ENCODE peak calls at places on chromosomes 3 and 15, in five cellular contexts. R is amniotic stem cell; L is non-pigmented ciliary epithelial cell; B is effector memory CD4-positive, alpha-beta T cell; Q is right lobe of liver. D is an unnamed sample.

GRCh38 chr3:50423543-50423942 is 64.2 kb upstream of the TMEM115 start:
- DNase-seq in R (no peak), L (no peak), B (no peak), Q (no peak), D (no peak)

GRCh38 chr3:14187059-14187458 is 8.4 kb downstream of the LSM3 start:
- DNase-seq in R (no peak), Q (no peak), B (no peak), L (no peak), D (no peak)

GRCh38 chr15:100493213-100493612 is 35.5 kb downstream of the CERS3 start:
- DNase-seq in Q (no peak), B (no peak), L (no peak), R (no peak), D (no peak)

GRCh38 chr3:101484805-101485620 is 28.0 kb downstream of the SENP7 start:
- DNase-seq in B (no peak), R (no peak), Q (no peak), L (peak), D (peak)

GRCh38 chr3:118810499-118811035 is 224.1 kb downstream of the IGSF11 start:
- DNase-seq in R (no peak), L (no peak), Q (no peak), B (no peak), D (no peak)

GRCh38 chr15:78170848-78171773 is 21.9 kb downstream of the IDH3A start:
- DNase-seq in R (no peak), B (no peak), Q (no peak), L (no peak), D (no peak)

GRCh38 chr15:27017168-27017809 is 46.3 kb downstream of the GABRG3 start:
- DNase-seq in B (no peak), Q (no peak), L (peak), R (no peak), D (no peak)

GRCh38 chr3:149934524-149934923 is 36.2 kb downstream of the PFN2 start:
- DNase-seq in R (no peak), Q (no peak), L (peak), B (no peak), D (no peak)

GRCh38 chr15:40847225-40847961 is 3.5 kb downstream of the SPINT1 start:
- DNase-seq in R (no peak), L (no peak), B (no peak), Q (peak), D (no peak)

GRCh38 chr3:162525052-162525451 is 1028.4 kb downstream of the OTOL1 start:
- DNase-seq in R (peak), L (peak), Q (no peak), B (no peak), D (peak)

GRCh38 chr3:63918321-63918720 is 6.1 kb upstream of the SCAANT1 start:
- DNase-seq in B (no peak), R (no peak), Q (no peak), L (no peak), D (no peak)

GRCh38 chr3:169864270-169864669 is 5.5 kb downstream of the LRRC31 start:
- DNase-seq in R (no peak), Q (no peak), B (no peak), L (no peak), D (no peak)

GRCh38 chr3:150763122-150763840 is at the start of gene SIAH2:
- DNase-seq in L (peak), B (peak), Q (peak), R (peak), D (peak)

GRCh38 chr3:145983101-145983500 is 177.9 kb downstream of the PLOD2 start:
- DNase-seq in L (no peak), R (no peak), Q (no peak), B (no peak), D (no peak)

GRCh38 chr15:41256577-41257038 is 25.5 kb downstream of the CHP1 start:
- DNase-seq in B (no peak), R (no peak), Q (no peak), L (no peak), D (no peak)

GRCh38 chr15:84605225-84605882 is 4.5 kb downstream of the ZSCAN2 start:
- DNase-seq in L (no peak), B (no peak), R (no peak), Q (no peak), D (no peak)

GRCh38 chr3:110521019-110521418 is 550.6 kb upstream of the NECTIN3 start:
- DNase-seq in Q (no peak), B (no peak), R (peak), L (peak), D (peak)

GRCh38 chr15:82810863-82811421 is 1.5 kb downstream of the WHAMM start:
- DNase-seq in Q (no peak), L (no peak), B (peak), R (no peak), D (no peak)

GRCh38 chr15:54659668-54660067 is 537.1 kb downstream of the RSL24D1 start:
- DNase-seq in L (no peak), Q (no peak), R (no peak), B (no peak), D (no peak)

GRCh38 chr3:36678216-36679013 is 85.9 kb downstream of the DCLK3 start:
- DNase-seq in Q (no peak), R (no peak), B (no peak), L (peak), D (no peak)

GRCh38 chr15:28265334-28266019 is 56.5 kb downstream of the HERC2 start:
- DNase-seq in Q (no peak), R (no peak), L (no peak), B (no peak), D (no peak)

GRCh38 chr15:84795186-84795585 is 22.0 kb upstream of the ALPK3 start:
- DNase-seq in L (no peak), R (no peak), B (no peak), Q (no peak), D (no peak)

GRCh38 chr3:124775776-124776336 is 45.6 kb downstream of the UMPS start:
- DNase-seq in Q (no peak), R (no peak), L (no peak), B (no peak), D (no peak)

GRCh38 chr3:118337649-118338048 is 697.0 kb downstream of the IGSF11 start:
- DNase-seq in Q (no peak), R (no peak), B (no peak), L (no peak), D (no peak)

GRCh38 chr15:38895326-38896282 is 331.0 kb upstream of the RASGRP1 start:
- DNase-seq in R (no peak), Q (no peak), B (no peak), L (no peak), D (peak)

GRCh38 chr3:126552688-126553283 is 5.9 kb downstream of the C3orf22 start:
- DNase-seq in R (no peak), L (no peak), Q (no peak), B (no peak), D (no peak)

GRCh38 chr15:101614761-101615160 is 37.4 kb downstream of the TM2D3 start:
- DNase-seq in B (no peak), Q (no peak), L (no peak), R (no peak), D (no peak)

GRCh38 chr3:172332256-172333041 is 115.8 kb downstream of the GHSR start:
- DNase-seq in Q (no peak), B (peak), R (no peak), L (no peak), D (no peak)

GRCh38 chr15:73809728-73810501 is 56.8 kb upstream of the INSYN1 start:
- DNase-seq in R (no peak), Q (no peak), L (no peak), B (no peak), D (no peak)

GRCh38 chr15:20352241-20353200 is 189.1 kb downstream of the GOLGA6L6 start:
- DNase-seq in R (no peak), L (no peak), Q (no peak), B (no peak), D (no peak)

GRCh38 chr3:11131371-11131770 is 22.9 kb upstream of the HRH1 start:
- DNase-seq in L (no peak), R (no peak), B (no peak), Q (no peak), D (no peak)

GRCh38 chr3:133464573-133464972 is 64.7 kb downstream of the BFSP2 start:
- DNase-seq in B (no peak), R (no peak), Q (no peak), L (no peak), D (no peak)